ENCODE peak calls at places on chromosome 21, in ten cellular contexts. W is Karpas-422; C is T-helper 17 cell; G is Right ventricle myocardium superior; Y is retinal pigment epithelial cell; H is type B pancreatic cell; A is activated CD8-positive, alpha-beta memory T cell treated with anti-CD3 and anti-CD28 coated beads for 4 hours; O is fibroblast of lung; Q is activated T-helper 1 cell treated with anti-CD3 and anti-CD28 coated beads, Interleukin-12 subunit alpha, Interleukin-12 subunit beta, Interleukin-2, Interleukin-4 antibody, amounts not matched to agents 30 ng/mL and 10 ng/mL and 1 ng/mL, durations not matched to agents 14 hours and 24 hours and 36 hours; U is NCI-H1694. J is an unnamed sample.

GRCh38 chr21:34613679-34614442 is 1.1 kb downstream of the RCAN1 start:
- DNase-seq in W (no peak), C (no peak), G (no peak), Y (no peak), H (no peak), A (no peak), O (peak; percentile 25), Q (no peak), U (no peak), J (peak; percentile 63)

GRCh38 chr21:34938079-34938764 is 110.9 kb downstream of the RUNX1 start:
- DNase-seq in W (no peak), C (no peak), G (no peak), Y (no peak), H (no peak), A (no peak), O (peak; percentile 86), Q (no peak), U (no peak), J (no peak)

GRCh38 chr21:33266050-33266783 is at the start of gene IL10RB:
- DNase-seq in W (peak; percentile 92), C (peak; percentile 74), G (peak; percentile 83), Y (no peak), H (peak; percentile 77), A (peak; percentile 40), O (peak; percentile 54), Q (peak; percentile 66), U (peak; percentile 18), J (peak; percentile 78)

GRCh38 chr21:38861989-38862683 is 56.4 kb downstream of the ETS2 start:
- DNase-seq in W (peak; percentile 89), C (no peak), G (no peak), Y (no peak), H (peak; percentile 29), A (no peak), O (peak; percentile 26), Q (no peak), U (no peak), J (no peak)

GRCh38 chr21:45456014-45456835 is 51.3 kb downstream of the COL18A1 start:
- DNase-seq in W (no peak), C (no peak), G (peak; percentile 55), Y (no peak), H (no peak), A (no peak), O (no peak), Q (no peak), U (no peak), J (no peak)

GRCh38 chr21:24759348-24760118 is 847.7 kb downstream of the MRPL39 start:
- DNase-seq in W (no peak), C (no peak), G (no peak), Y (no peak), H (no peak), A (no peak), O (no peak), Q (no peak), U (peak; percentile 19), J (no peak)

GRCh38 chr21:42164064-42164789 is 54.7 kb upstream of the ABCG1 start:
- DNase-seq in W (peak; percentile 71), C (no peak), G (peak; percentile 82), Y (no peak), H (peak; percentile 52), A (peak; percentile 15), O (no peak), Q (peak; percentile 46), U (no peak), J (peak; percentile 78)

GRCh38 chr21:32256873-32257620 is 21.8 kb downstream of the MIS18A start:
- DNase-seq in W (no peak), C (no peak), G (peak; percentile 71), Y (peak; percentile 69), H (no peak), A (no peak), O (peak; percentile 86), Q (no peak), U (peak; percentile 99), J (peak; percentile 52)

GRCh38 chr21:33241846-33242245 is 12.1 kb downstream of the IFNAR2 start:
- DNase-seq in W (no peak), C (no peak), G (no peak), Y (no peak), H (no peak), A (no peak), O (no peak), Q (no peak), U (no peak), J (no peak)